ENCODE peak calls at places on chromosomes 11 and 22, in four cellular contexts. S, R, T and E are unnamed samples.

GRCh38 chr11:35318977-35319925 is 100.1 kb downstream of the SLC1A2 start:
- DNase-seq in S (no peak), R (peak), T (no peak), E (peak)

GRCh38 chr22:26713823-26714449 is 56.5 kb downstream of the MIAT start:
- DNase-seq in S (no peak), R (no peak), T (no peak), E (no peak)

GRCh38 chr22:32446321-32446720 is 17.9 kb downstream of the BPIFC start:
- DNase-seq in S (no peak), R (no peak), T (no peak), E (no peak)

GRCh38 chr22:43826142-43827093 is 14.3 kb upstream of the EFCAB6 start:
- DNase-seq in S (no peak), R (peak), T (no peak), E (no peak)

GRCh38 chr11:124600924-124601323 is 10.3 kb upstream of the PANX3 start:
- DNase-seq in S (no peak), R (no peak), T (no peak), E (no peak)

GRCh38 chr11:72807021-72807693 is 7.1 kb upstream of the ATG16L2 start:
- DNase-seq in S (no peak), R (no peak), T (no peak), E (no peak)

GRCh38 chr11:43969543-43969942 is 27.1 kb downstream of the C11orf96 start:
- DNase-seq in S (no peak), R (no peak), T (no peak), E (no peak)

GRCh38 chr11:132962026-132962425 is 570.3 kb downstream of the OPCML start:
- DNase-seq in S (no peak), R (peak), T (peak), E (no peak)

GRCh38 chr11:3014314-3014938 is 22.3 kb upstream of the NAP1L4 start:
- DNase-seq in S (no peak), R (no peak), T (no peak), E (no peak)

GRCh38 chr11:77065878-77066228 is 918 bp upstream of the CAPN5 start:
- DNase-seq in S (peak), R (peak), T (no peak), E (no peak)

GRCh38 chr11:109789911-109790310 is 303.3 kb upstream of the ZC3H12C start:
- DNase-seq in S (no peak), R (no peak), T (no peak), E (no peak)

GRCh38 chr11:125433454-125434121 is 62.5 kb downstream of the FEZ1 start:
- DNase-seq in S (no peak), R (peak), T (no peak), E (no peak)

GRCh38 chr11:27720277-27720830 is 20.1 kb upstream of the BDNF start:
- DNase-seq in S (no peak), R (peak), T (no peak), E (no peak)

GRCh38 chr11:92528051-92528450 is 303.4 kb downstream of the FAT3 start:
- DNase-seq in S (no peak), R (no peak), T (no peak), E (no peak)

GRCh38 chr11:108880510-108880909 is 215.6 kb downstream of the DDX10 start:
- DNase-seq in S (no peak), R (no peak), T (no peak), E (peak)

GRCh38 chr11:119397740-119398139 is 16.2 kb upstream of the USP2 start:
- DNase-seq in S (no peak), R (no peak), T (no peak), E (no peak)

GRCh38 chr22:35592418-35592967 is 24.6 kb downstream of the MB start:
- DNase-seq in S (no peak), R (no peak), T (no peak), E (no peak)

GRCh38 chr11:82225930-82226329 is 507.7 kb downstream of the FAM181B start:
- DNase-seq in S (no peak), R (no peak), T (no peak), E (no peak)

GRCh38 chr22:22687638-22688500 is 43.5 kb downstream of the GGTLC2 start:
- DNase-seq in S (no peak), R (peak), T (no peak), E (no peak)

GRCh38 chr11:128837627-128838026 is 29.5 kb downstream of the KCNJ1 start:
- DNase-seq in S (no peak), R (no peak), T (no peak), E (no peak)

GRCh38 chr11:118438314-118438931 is 2.1 kb downstream of the KMT2A start:
- DNase-seq in S (no peak), R (peak), T (peak), E (peak)

GRCh38 chr22:39482768-39483167 is 19.3 kb upstream of the MIEF1 start:
- DNase-seq in S (no peak), R (no peak), T (no peak), E (no peak)

GRCh38 chr11:9617960-9618359 is 44.5 kb downstream of the WEE1 start:
- DNase-seq in S (no peak), R (no peak), T (peak), E (no peak)

GRCh38 chr22:46848227-46848626 is 85.8 kb downstream of the TBC1D22A start:
- DNase-seq in S (no peak), R (no peak), T (no peak), E (no peak)

GRCh38 chr11:44863231-44863630 is 87.5 kb downstream of the TP53I11 start:
- DNase-seq in S (no peak), R (no peak), T (no peak), E (no peak)

GRCh38 chr22:23242473-23243001 is 62.2 kb downstream of the BCR start:
- DNase-seq in S (no peak), R (no peak), T (no peak), E (no peak)

GRCh38 chr11:45982656-45983470 is 60.4 kb downstream of the LARGE2 start:
- DNase-seq in S (no peak), R (no peak), T (peak), E (peak)

GRCh38 chr11:15972838-15973237 is 383.5 kb downstream of the SOX6 start:
- DNase-seq in S (no peak), R (no peak), T (no peak), E (no peak)

GRCh38 chr11:1569251-1569780 is 2.8 kb downstream of the DUSP8 start:
- DNase-seq in S (no peak), R (no peak), T (no peak), E (no peak)

GRCh38 chr11:65444314-65445051 is 21.9 kb downstream of the NEAT1 start:
- DNase-seq in S (peak), R (no peak), T (no peak), E (no peak)

GRCh38 chr22:19018256-19018655 is 82.2 kb upstream of the PRODH start:
- DNase-seq in S (no peak), R (no peak), T (no peak), E (no peak)